ENCODE peak calls at places on chromosome X, in eight cellular contexts. One of them, this sample, is unnamed.

GRCh38 chrX:103584606-103585005 is 709 bp upstream of the TCEAL4 start:
- DNase-seq in activated CD4-positive, alpha-beta T cell treated with anti-CD3 and anti-CD28 coated beads, Interleukin-2, amount 10 ng/mL, durations not matched to agents 7 days and 5 days: no peak
- DNase-seq in HFFc6: no peak
- DNase-seq in tibial artery: no peak
- DNase-seq in stimulated activated CD4-positive, alpha-beta T cell treated with anti-CD3 and anti-CD28 coated beads, Interleukin-4, amount 100 ng/mL, for 4 hours: no peak
- DNase-seq in substantia nigra: no peak
- DNase-seq in right lobe of liver: no peak
- DNase-seq in amniotic stem cell: no peak
- DNase-seq in this sample: no peak

GRCh38 chrX:31038585-31039326 is 33.1 kb downstream of the FTHL17 start:
- DNase-seq in activated CD4-positive, alpha-beta T cell treated with anti-CD3 and anti-CD28 coated beads, Interleukin-2, amount 10 ng/mL, durations not matched to agents 7 days and 5 days: peak
- DNase-seq in HFFc6: peak
- DNase-seq in tibial artery: no peak
- DNase-seq in stimulated activated CD4-positive, alpha-beta T cell treated with anti-CD3 and anti-CD28 coated beads, Interleukin-4, amount 100 ng/mL, for 4 hours: no peak
- DNase-seq in substantia nigra: peak
- DNase-seq in right lobe of liver: no peak
- DNase-seq in amniotic stem cell: peak
- DNase-seq in this sample: no peak

GRCh38 chrX:11143931-11144678 is 33.0 kb downstream of the HCCS start:
- DNase-seq in activated CD4-positive, alpha-beta T cell treated with anti-CD3 and anti-CD28 coated beads, Interleukin-2, amount 10 ng/mL, durations not matched to agents 7 days and 5 days: peak
- DNase-seq in HFFc6: peak
- DNase-seq in tibial artery: no peak
- DNase-seq in stimulated activated CD4-positive, alpha-beta T cell treated with anti-CD3 and anti-CD28 coated beads, Interleukin-4, amount 100 ng/mL, for 4 hours: peak
- DNase-seq in substantia nigra: peak
- DNase-seq in right lobe of liver: peak
- DNase-seq in amniotic stem cell: peak
- DNase-seq in this sample: peak

GRCh38 chrX:18810416-18810815 is 103.0 kb downstream of the PPEF1 start:
- DNase-seq in activated CD4-positive, alpha-beta T cell treated with anti-CD3 and anti-CD28 coated beads, Interleukin-2, amount 10 ng/mL, durations not matched to agents 7 days and 5 days: no peak
- DNase-seq in HFFc6: no peak
- DNase-seq in tibial artery: no peak
- DNase-seq in stimulated activated CD4-positive, alpha-beta T cell treated with anti-CD3 and anti-CD28 coated beads, Interleukin-4, amount 100 ng/mL, for 4 hours: no peak
- DNase-seq in substantia nigra: no peak
- DNase-seq in right lobe of liver: no peak
- DNase-seq in amniotic stem cell: no peak
- DNase-seq in this sample: no peak

GRCh38 chrX:2967998-2968909 is 38.1 kb upstream of the ARSH start:
- DNase-seq in activated CD4-positive, alpha-beta T cell treated with anti-CD3 and anti-CD28 coated beads, Interleukin-2, amount 10 ng/mL, durations not matched to agents 7 days and 5 days: peak
- DNase-seq in HFFc6: no peak
- DNase-seq in tibial artery: no peak
- DNase-seq in stimulated activated CD4-positive, alpha-beta T cell treated with anti-CD3 and anti-CD28 coated beads, Interleukin-4, amount 100 ng/mL, for 4 hours: no peak
- DNase-seq in substantia nigra: peak
- DNase-seq in right lobe of liver: no peak
- DNase-seq in amniotic stem cell: peak
- DNase-seq in this sample: peak

GRCh38 chrX:144840616-144841015 is 406.7 kb upstream of the SPANXN1 start:
- DNase-seq in activated CD4-positive, alpha-beta T cell treated with anti-CD3 and anti-CD28 coated beads, Interleukin-2, amount 10 ng/mL, durations not matched to agents 7 days and 5 days: no peak
- DNase-seq in HFFc6: no peak
- DNase-seq in tibial artery: no peak
- DNase-seq in stimulated activated CD4-positive, alpha-beta T cell treated with anti-CD3 and anti-CD28 coated beads, Interleukin-4, amount 100 ng/mL, for 4 hours: no peak
- DNase-seq in substantia nigra: no peak
- DNase-seq in right lobe of liver: no peak
- DNase-seq in amniotic stem cell: no peak
- DNase-seq in this sample: no peak

GRCh38 chrX:129762448-129762847 is 17.3 kb upstream of the SASH3 start:
- DNase-seq in activated CD4-positive, alpha-beta T cell treated with anti-CD3 and anti-CD28 coated beads, Interleukin-2, amount 10 ng/mL, durations not matched to agents 7 days and 5 days: no peak
- DNase-seq in HFFc6: no peak
- DNase-seq in tibial artery: no peak
- DNase-seq in stimulated activated CD4-positive, alpha-beta T cell treated with anti-CD3 and anti-CD28 coated beads, Interleukin-4, amount 100 ng/mL, for 4 hours: no peak
- DNase-seq in substantia nigra: no peak
- DNase-seq in right lobe of liver: no peak
- DNase-seq in amniotic stem cell: no peak
- DNase-seq in this sample: no peak

GRCh38 chrX:39477438-39478120 is 620.2 kb downstream of the BCOR start:
- DNase-seq in activated CD4-positive, alpha-beta T cell treated with anti-CD3 and anti-CD28 coated beads, Interleukin-2, amount 10 ng/mL, durations not matched to agents 7 days and 5 days: no peak
- DNase-seq in HFFc6: no peak
- DNase-seq in tibial artery: no peak
- DNase-seq in stimulated activated CD4-positive, alpha-beta T cell treated with anti-CD3 and anti-CD28 coated beads, Interleukin-4, amount 100 ng/mL, for 4 hours: no peak
- DNase-seq in substantia nigra: no peak
- DNase-seq in right lobe of liver: peak
- DNase-seq in amniotic stem cell: no peak
- DNase-seq in this sample: no peak

GRCh38 chrX:16903274-16904019 is 33.3 kb upstream of the RBBP7 start:
- DNase-seq in activated CD4-positive, alpha-beta T cell treated with anti-CD3 and anti-CD28 coated beads, Interleukin-2, amount 10 ng/mL, durations not matched to agents 7 days and 5 days: no peak
- DNase-seq in HFFc6: no peak
- DNase-seq in tibial artery: no peak
- DNase-seq in stimulated activated CD4-positive, alpha-beta T cell treated with anti-CD3 and anti-CD28 coated beads, Interleukin-4, amount 100 ng/mL, for 4 hours: no peak
- DNase-seq in substantia nigra: no peak
- DNase-seq in right lobe of liver: no peak
- DNase-seq in amniotic stem cell: no peak
- DNase-seq in this sample: no peak

GRCh38 chrX:13742397-13743176 is 8.0 kb downstream of the OFD1 start:
- DNase-seq in activated CD4-positive, alpha-beta T cell treated with anti-CD3 and anti-CD28 coated beads, Interleukin-2, amount 10 ng/mL, durations not matched to agents 7 days and 5 days: peak
- DNase-seq in HFFc6: no peak
- DNase-seq in tibial artery: no peak
- DNase-seq in stimulated activated CD4-positive, alpha-beta T cell treated with anti-CD3 and anti-CD28 coated beads, Interleukin-4, amount 100 ng/mL, for 4 hours: peak
- DNase-seq in substantia nigra: no peak
- DNase-seq in right lobe of liver: no peak
- DNase-seq in amniotic stem cell: no peak
- DNase-seq in this sample: no peak

GRCh38 chrX:16953606-16954211 is 7.3 kb downstream of the REPS2 start:
- DNase-seq in activated CD4-positive, alpha-beta T cell treated with anti-CD3 and anti-CD28 coated beads, Interleukin-2, amount 10 ng/mL, durations not matched to agents 7 days and 5 days: no peak
- DNase-seq in HFFc6: no peak
- DNase-seq in tibial artery: no peak
- DNase-seq in stimulated activated CD4-positive, alpha-beta T cell treated with anti-CD3 and anti-CD28 coated beads, Interleukin-4, amount 100 ng/mL, for 4 hours: no peak
- DNase-seq in substantia nigra: no peak
- DNase-seq in right lobe of liver: no peak
- DNase-seq in amniotic stem cell: no peak
- DNase-seq in this sample: no peak

GRCh38 chrX:149877157-149877556 is 3.8 kb upstream of the MAGEA8 start:
- DNase-seq in activated CD4-positive, alpha-beta T cell treated with anti-CD3 and anti-CD28 coated beads, Interleukin-2, amount 10 ng/mL, durations not matched to agents 7 days and 5 days: no peak
- DNase-seq in HFFc6: no peak
- DNase-seq in tibial artery: no peak
- DNase-seq in stimulated activated CD4-positive, alpha-beta T cell treated with anti-CD3 and anti-CD28 coated beads, Interleukin-4, amount 100 ng/mL, for 4 hours: no peak
- DNase-seq in substantia nigra: no peak
- DNase-seq in right lobe of liver: no peak
- DNase-seq in amniotic stem cell: no peak
- DNase-seq in this sample: no peak

GRCh38 chrX:138191998-138192397 is 519.5 kb downstream of the FGF13 start:
- DNase-seq in activated CD4-positive, alpha-beta T cell treated with anti-CD3 and anti-CD28 coated beads, Interleukin-2, amount 10 ng/mL, durations not matched to agents 7 days and 5 days: no peak
- DNase-seq in HFFc6: no peak
- DNase-seq in tibial artery: no peak
- DNase-seq in stimulated activated CD4-positive, alpha-beta T cell treated with anti-CD3 and anti-CD28 coated beads, Interleukin-4, amount 100 ng/mL, for 4 hours: no peak
- DNase-seq in substantia nigra: no peak
- DNase-seq in right lobe of liver: no peak
- DNase-seq in amniotic stem cell: no peak
- DNase-seq in this sample: no peak

GRCh38 chrX:7330971-7331746 is 183.2 kb upstream of the PUDP start:
- DNase-seq in activated CD4-positive, alpha-beta T cell treated with anti-CD3 and anti-CD28 coated beads, Interleukin-2, amount 10 ng/mL, durations not matched to agents 7 days and 5 days: no peak
- DNase-seq in HFFc6: peak
- DNase-seq in tibial artery: peak
- DNase-seq in stimulated activated CD4-positive, alpha-beta T cell treated with anti-CD3 and anti-CD28 coated beads, Interleukin-4, amount 100 ng/mL, for 4 hours: no peak
- DNase-seq in substantia nigra: no peak
- DNase-seq in right lobe of liver: no peak
- DNase-seq in amniotic stem cell: peak
- DNase-seq in this sample: no peak

GRCh38 chrX:71224969-71225368 is 1.9 kb downstream of the GJB1 start:
- DNase-seq in activated CD4-positive, alpha-beta T cell treated with anti-CD3 and anti-CD28 coated beads, Interleukin-2, amount 10 ng/mL, durations not matched to agents 7 days and 5 days: no peak
- DNase-seq in HFFc6: no peak
- DNase-seq in tibial artery: no peak
- DNase-seq in stimulated activated CD4-positive, alpha-beta T cell treated with anti-CD3 and anti-CD28 coated beads, Interleukin-4, amount 100 ng/mL, for 4 hours: no peak
- DNase-seq in substantia nigra: no peak
- DNase-seq in right lobe of liver: no peak
- DNase-seq in amniotic stem cell: no peak
- DNase-seq in this sample: no peak

GRCh38 chrX:76433219-76433618 is 5.7 kb downstream of the MAGEE1 start:
- DNase-seq in activated CD4-positive, alpha-beta T cell treated with anti-CD3 and anti-CD28 coated beads, Interleukin-2, amount 10 ng/mL, durations not matched to agents 7 days and 5 days: no peak
- DNase-seq in HFFc6: no peak
- DNase-seq in tibial artery: no peak
- DNase-seq in stimulated activated CD4-positive, alpha-beta T cell treated with anti-CD3 and anti-CD28 coated beads, Interleukin-4, amount 100 ng/mL, for 4 hours: no peak
- DNase-seq in substantia nigra: no peak
- DNase-seq in right lobe of liver: no peak
- DNase-seq in amniotic stem cell: no peak
- DNase-seq in this sample: no peak

This sample was measured in caudate nucleus.